ENCODE peak calls at places on chromosomes 16 and 17, in nine cellular contexts. Z is fibroblast of the aortic adventitia, C is skeletal muscle cell, O is upper lobe of right lung, J is choroid plexus epithelial cell, M is GM12878, H is mesenchymal stem cell, E is IMR-90, N is upper lobe of left lung. U is an unnamed sample.

GRCh38 chr16:50021509-50021908 is 3.5 kb upstream of the CNEP1R1 start:
- DNase-seq in H (no peak), C (no peak), O (no peak), M (no peak), J (peak), Z (no peak), E (no peak), N (no peak), U (peak)

GRCh38 chr17:61540870-61541269 is 50.1 kb downstream of the NACA2 start:
- DNase-seq in C (no peak), H (no peak), J (no peak), M (no peak), N (no peak), O (no peak), E (no peak), Z (no peak), U (no peak)

GRCh38 chr17:17526369-17526768 is 30.2 kb upstream of the RASD1 start:
- DNase-seq in N (no peak), J (no peak), E (no peak), C (no peak), H (no peak), M (no peak), O (no peak), Z (no peak), U (no peak)

GRCh38 chr17:64148017-64148631 is 18.2 kb upstream of the ERN1 start:
- DNase-seq in J (no peak), M (no peak), Z (peak), C (no peak), E (no peak), H (peak), O (no peak), N (no peak), U (no peak)

GRCh38 chr17:60173304-60173807 is 23.6 kb downstream of the CA4 start:
- DNase-seq in M (no peak), N (no peak), H (peak), C (no peak), Z (peak), E (peak), O (no peak), J (no peak), U (no peak)

GRCh38 chr17:30238003-30238344 is 2.5 kb upstream of the SLC6A4 start:
- DNase-seq in M (no peak), Z (no peak), C (no peak), E (no peak), H (no peak), O (no peak), J (no peak), N (no peak), U (no peak)

GRCh38 chr16:31504159-31504558 is 4.0 kb downstream of the RUSF1 start:
- DNase-seq in M (no peak), Z (no peak), H (no peak), J (no peak), O (no peak), N (no peak), C (no peak), E (no peak), U (no peak)

GRCh38 chr17:77916771-77917481 is 41.6 kb upstream of the TNRC6C start:
- DNase-seq in N (peak), E (no peak), M (peak), Z (no peak), J (no peak), C (no peak), O (no peak), H (no peak), U (no peak)

GRCh38 chr17:64480951-64481350 is 15.9 kb downstream of the POLG2 start:
- DNase-seq in O (no peak), M (no peak), N (no peak), H (no peak), J (no peak), Z (no peak), E (no peak), C (no peak), U (no peak)

GRCh38 chr17:63911041-63911635 is at the start of gene CSHL1:
- DNase-seq in Z (no peak), O (peak), C (no peak), E (no peak), N (no peak), H (no peak), M (no peak), J (no peak), U (no peak)

GRCh38 chr17:35865412-35866355 is 3.0 kb downstream of the HEATR9 start:
- DNase-seq in N (no peak), C (no peak), Z (peak), H (peak), J (peak), O (no peak), E (peak), M (no peak), U (no peak)

GRCh38 chr17:58272367-58273280 is 8.1 kb downstream of the MPO start:
- DNase-seq in N (no peak), Z (no peak), M (no peak), C (no peak), O (no peak), H (no peak), E (no peak), J (no peak), U (no peak)

GRCh38 chr16:49366669-49367068 is 6.9 kb upstream of the C16orf78 start:
- DNase-seq in C (no peak), O (no peak), J (no peak), H (no peak), N (no peak), M (peak), E (no peak), Z (no peak), U (no peak)

GRCh38 chr16:73150790-73151189 is 102.9 kb upstream of the ZFHX3 start:
- DNase-seq in Z (no peak), E (no peak), H (no peak), C (no peak), J (no peak), N (no peak), M (no peak), O (no peak), U (no peak)

GRCh38 chr16:84059111-84059510 is 16.5 kb upstream of the SLC38A8 start:
- DNase-seq in Z (no peak), E (no peak), M (no peak), H (no peak), O (no peak), N (no peak), C (no peak), J (no peak), U (no peak)

GRCh38 chr17:79803997-79804855 is 7.3 kb upstream of the CBX8 start:
- DNase-seq in M (peak), C (no peak), J (no peak), Z (peak), E (no peak), H (no peak), O (no peak), N (no peak), U (no peak)

GRCh38 chr17:7613769-7614421 is 802 bp downstream of the FXR2 start:
- DNase-seq in E (peak), Z (peak), N (no peak), M (no peak), O (no peak), C (no peak), J (peak), H (peak), U (peak)

GRCh38 chr17:44389723-44390202 is 314 bp upstream of the ITGA2B start:
- DNase-seq in N (no peak), M (no peak), H (no peak), C (no peak), J (no peak), Z (no peak), O (peak), E (no peak), U (no peak)

GRCh38 chr17:78144146-78144719 is 2.0 kb upstream of the C17orf99 start:
- DNase-seq in C (peak), J (peak), N (peak), M (no peak), H (peak), Z (peak), E (peak), O (peak), U (peak)

GRCh38 chr16:3044708-3045107 is 1.7 kb upstream of the MMP25 start:
- DNase-seq in C (no peak), J (no peak), Z (no peak), H (no peak), M (no peak), N (no peak), O (no peak), E (no peak), U (no peak)

GRCh38 chr17:71033336-71033735 is 864.0 kb downstream of the KCNJ2 start:
- DNase-seq in M (no peak), H (no peak), J (no peak), Z (no peak), E (no peak), N (no peak), C (no peak), O (no peak), U (no peak)

GRCh38 chr17:77011173-77012011 is 129.4 kb upstream of the SEC14L1 start:
- DNase-seq in J (peak), N (no peak), H (peak), O (no peak), C (no peak), Z (peak), E (peak), M (no peak), U (peak)

GRCh38 chr17:35740997-35741931 is 9.8 kb downstream of the RASL10B start:
- DNase-seq in N (no peak), C (no peak), E (no peak), Z (no peak), H (no peak), J (no peak), M (no peak), O (no peak), U (no peak)

GRCh38 chr17:15409721-15410247 is 57.6 kb downstream of the CDRT4 start:
- DNase-seq in M (no peak), J (peak), C (peak), E (peak), H (peak), N (no peak), Z (peak), O (no peak), U (peak)

GRCh38 chr16:46573008-46573833 is 48.0 kb downstream of the SHCBP1 start:
- DNase-seq in H (peak), J (peak), M (no peak), Z (no peak), O (no peak), C (peak), E (peak), N (no peak), U (peak)

GRCh38 chr16:31401436-31401835 is 8.3 kb downstream of the ITGAD start:
- DNase-seq in E (no peak), C (no peak), M (no peak), J (no peak), N (no peak), Z (no peak), O (no peak), H (no peak), U (no peak)

GRCh38 chr17:74712756-74713155 is at the start of gene CD300LF:
- DNase-seq in N (peak), Z (no peak), H (no peak), O (peak), C (no peak), M (no peak), E (no peak), J (no peak), U (no peak)

GRCh38 chr16:85579199-85579598 is 33.9 kb upstream of the GSE1 start:
- DNase-seq in J (no peak), C (no peak), O (no peak), E (no peak), M (no peak), Z (no peak), H (no peak), N (no peak), U (no peak)

GRCh38 chr17:58918879-58919278 is 163.2 kb downstream of the PPM1E start:
- DNase-seq in O (no peak), Z (no peak), E (no peak), M (no peak), C (no peak), H (no peak), N (no peak), J (no peak), U (no peak)

GRCh38 chr17:36899250-36900129 is 37.8 kb upstream of the LHX1 start:
- DNase-seq in H (no peak), O (no peak), Z (no peak), C (no peak), J (no peak), N (no peak), M (no peak), E (no peak), U (no peak)

GRCh38 chr16:30927789-30928378 is 4.5 kb downstream of the FBXL19 start:
- DNase-seq in M (peak), N (no peak), Z (peak), O (no peak), H (peak), J (peak), E (peak), C (no peak), U (no peak)

GRCh38 chr16:52293209-52293608 is 253.7 kb downstream of the TOX3 start:
- DNase-seq in H (no peak), Z (no peak), M (no peak), C (no peak), J (no peak), N (no peak), E (no peak), O (no peak), U (no peak)

GRCh38 chr16:67336646-67337045 is 10.0 kb downstream of the LRRC36 start:
- DNase-seq in H (no peak), E (no peak), Z (no peak), N (no peak), M (no peak), C (no peak), J (no peak), O (no peak), U (no peak)

GRCh38 chr16:12323007-12323699 is 346.6 kb downstream of the SNX29 start:
- DNase-seq in J (no peak), N (no peak), Z (no peak), O (no peak), C (no peak), E (no peak), H (no peak), M (peak), U (no peak)

GRCh38 chr17:68238488-68238887 is 9.4 kb upstream of the AMZ2 start:
- DNase-seq in N (no peak), C (no peak), O (no peak), J (no peak), H (peak), Z (no peak), E (no peak), M (no peak), U (no peak)

GRCh38 chr16:73289232-73289631 is 241.3 kb upstream of the ZFHX3 start:
- DNase-seq in N (no peak), J (no peak), E (no peak), C (no peak), Z (no peak), H (no peak), O (no peak), M (peak), U (no peak)

DNA sequence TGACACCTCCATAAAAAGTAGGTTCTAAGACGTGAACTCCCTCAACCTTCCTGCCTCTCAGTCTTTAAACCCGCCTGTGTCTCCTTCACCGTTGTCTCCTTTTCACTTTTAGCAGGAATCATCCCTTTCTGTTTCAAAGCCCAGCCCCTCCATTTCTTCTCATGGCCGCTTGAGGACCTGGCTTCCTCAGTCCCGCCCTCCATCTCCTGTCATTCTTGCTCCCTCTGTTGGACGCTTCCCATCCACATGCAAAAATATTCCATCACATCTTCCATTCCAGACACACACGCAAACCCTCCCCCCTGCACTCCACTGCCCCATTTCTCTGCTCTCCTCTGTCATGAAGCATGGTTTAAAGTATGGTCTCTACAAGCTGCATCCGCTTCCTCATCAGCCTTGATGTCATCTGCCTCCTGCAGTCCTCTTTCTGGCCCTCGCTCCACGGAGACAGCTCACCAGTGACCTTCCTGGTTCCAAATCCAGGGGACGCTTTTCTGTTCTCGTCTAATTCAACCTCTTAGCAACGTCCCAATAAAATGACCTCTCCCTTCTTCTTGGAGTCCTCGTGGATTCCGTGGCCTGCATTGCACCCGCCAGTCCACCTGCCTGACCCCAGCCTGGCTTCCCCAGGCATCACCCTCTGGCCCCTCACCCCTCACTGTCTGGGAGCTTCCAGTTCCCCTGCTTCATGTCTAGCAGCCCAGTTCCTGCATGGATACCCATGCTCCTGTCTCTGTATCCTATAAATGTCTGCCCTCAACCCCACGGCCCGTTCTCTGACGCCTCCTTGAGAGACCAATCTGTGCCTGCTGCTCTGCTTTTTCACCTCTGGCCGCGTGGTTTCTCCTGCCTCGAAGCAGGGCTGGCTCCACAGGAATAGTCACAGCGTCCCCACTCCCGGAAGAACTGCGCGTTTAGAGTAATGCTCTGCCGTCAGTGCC is 26.2 kb downstream of the ANKRD40 start:
- DNase-seq in O (peak), H (peak), E (peak), J (peak), Z (peak), C (peak), M (no peak), N (peak), U (peak)
- H3K4me3 ChIP-seq in O (no peak), H (no peak), E (no peak), J (no peak), Z (no peak), C (no peak), M (no peak), N (no peak), U (no peak)

GRCh38 chr16:4373909-4374742 is 2.5 kb downstream of the VASN start:
- DNase-seq in N (peak), J (peak), E (peak), C (peak), Z (peak), O (peak), H (peak), M (no peak), U (peak)
- H3K4me3 ChIP-seq in N (peak), J (peak), E (peak), C (peak), Z (peak), O (peak), H (peak), M (no peak), U (peak)

DNA sequence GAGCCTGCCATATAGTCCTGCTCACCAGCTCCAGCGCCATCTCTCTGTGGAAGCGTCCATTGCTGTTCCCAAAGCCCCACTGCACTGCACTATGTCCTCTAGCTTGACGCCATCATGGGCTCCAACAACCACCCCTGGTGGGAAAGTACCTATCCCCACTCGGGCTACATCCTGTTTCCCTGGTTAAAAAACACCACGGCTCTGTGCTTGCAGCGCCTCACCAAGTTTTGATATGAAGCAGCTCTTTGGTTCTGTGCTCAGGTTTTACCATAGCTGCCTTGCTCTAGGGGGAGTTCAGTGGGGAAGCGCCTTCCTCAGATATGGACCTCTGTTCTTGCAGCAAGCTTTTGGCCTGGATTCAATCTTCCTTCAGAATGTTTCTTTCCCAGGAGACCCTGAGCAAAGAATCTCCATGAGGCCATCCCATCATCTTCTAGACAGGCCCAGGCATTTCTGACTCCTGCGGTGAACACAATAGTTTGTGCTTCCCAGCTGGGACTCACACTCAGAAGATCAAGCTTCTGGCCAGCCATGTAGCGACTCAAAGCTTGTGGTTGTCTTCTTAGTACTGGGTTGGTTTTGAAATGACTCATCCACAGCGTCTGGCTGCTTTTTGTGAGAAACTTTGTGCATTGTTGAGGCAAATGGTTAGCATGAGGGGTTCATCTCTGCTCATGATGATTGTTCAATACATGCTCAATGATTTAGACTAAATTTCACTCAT is 39.5 kb downstream of the DYNLRB2 start:
- DNase-seq in M (peak), J (peak), H (no peak), O (no peak), C (peak), E (peak), Z (peak), N (no peak), U (peak)
- H3K4me3 ChIP-seq in M (no peak), J (no peak), H (no peak), O (no peak), C (no peak), E (no peak), Z (no peak), N (no peak), U (no peak)

GRCh38 chr17:81518785-81519283 is 6.2 kb upstream of the ACTG1 start:
- DNase-seq in J (no peak), C (no peak), N (peak), M (no peak), E (no peak), Z (no peak), H (no peak), O (peak), U (no peak)

GRCh38 chr17:81519284-81520020 is 6.9 kb upstream of the ACTG1 start:
- DNase-seq in J (no peak), O (peak), E (no peak), Z (no peak), N (peak), M (no peak), H (no peak), C (no peak), U (no peak)

GRCh38 chr17:81522491-81523125 is 5.6 kb upstream of the FSCN2 start:
- DNase-seq in Z (no peak), J (no peak), H (no peak), M (no peak), N (no peak), E (no peak), C (no peak), O (no peak), U (no peak)

GRCh38 chr17:81518113-81518784 is 5.7 kb upstream of the ACTG1 start:
- DNase-seq in J (no peak), O (no peak), E (no peak), H (peak), C (no peak), N (no peak), M (no peak), Z (no peak), U (no peak)

DNA sequence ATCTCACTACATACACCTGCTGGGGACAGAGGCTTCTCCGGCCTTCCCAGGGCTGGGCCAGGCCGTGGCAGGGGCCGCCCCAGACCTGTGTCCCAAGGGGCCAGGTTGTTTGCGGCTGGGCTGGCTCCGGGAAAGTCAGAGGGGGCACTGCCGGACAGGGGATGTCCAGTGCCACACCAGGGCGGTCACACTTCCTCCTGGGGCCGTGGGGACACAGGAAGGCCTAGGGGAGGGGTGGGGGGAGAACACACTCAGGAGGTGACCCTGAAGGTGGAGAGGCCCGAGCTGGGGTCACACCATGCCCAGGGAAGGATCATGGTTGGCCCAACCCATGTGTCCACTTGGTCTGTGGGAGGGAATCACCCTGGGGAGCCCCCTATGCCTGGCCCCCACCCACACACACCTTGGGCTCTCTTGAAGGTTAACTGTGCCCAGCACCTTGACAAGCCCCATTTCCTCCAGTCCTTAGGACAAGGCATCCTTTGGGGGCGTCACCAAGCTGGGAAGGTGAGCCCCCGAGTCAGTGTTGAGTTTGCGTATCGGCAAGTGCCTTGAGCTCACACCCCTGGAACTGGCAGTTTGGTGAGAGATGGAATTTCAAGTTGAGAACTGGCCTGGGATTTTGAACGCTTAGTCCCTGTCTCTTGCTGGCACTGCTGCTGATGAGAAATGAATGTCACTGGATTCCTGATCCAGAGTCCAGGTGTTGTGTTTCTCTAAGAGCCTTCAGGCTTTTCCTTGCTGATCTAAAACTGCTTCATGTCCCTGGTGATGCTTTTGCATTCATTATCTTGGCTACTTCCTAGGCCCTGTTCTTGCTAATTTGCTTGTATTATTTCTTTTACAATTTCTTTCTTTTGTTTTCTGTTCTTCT is 7.7 kb upstream of the ACTG1 start:
- DNase-seq in C (no peak), O (peak), E (no peak), Z (no peak), J (no peak), H (no peak), M (no peak), N (no peak), U (no peak)
- H3K4me3 ChIP-seq in C (no peak), O (peak), E (no peak), Z (no peak), J (no peak), H (no peak), M (peak), N (peak), U (no peak)

GRCh38 chr17:38429476-38430100 is 1.3 kb downstream of the ARHGAP23 start:
- DNase-seq in Z (no peak), J (no peak), E (no peak), C (no peak), O (no peak), N (no peak), H (peak), M (no peak), U (no peak)
- H3K4me3 ChIP-seq in Z (peak), J (peak), E (peak), C (peak), O (peak), N (peak), H (peak), M (peak), U (peak)

U was measured in brain microvascular endothelial cell.